ENCODE peak calls at places on chromosomes 3 and 15, in seven cellular contexts. S is PC-3, K is neural progenitor cell, G is HCT116, O is MM.1S, L is hepatocyte, D is SK-N-SH. U is an unnamed sample.

GRCh38 chr3:80405618-80406017 is 637.8 kb upstream of the ROBO1 start:
- DNase-seq in S (no peak), K (no peak), G (no peak), O (no peak), L (no peak), D (no peak), U (no peak)

GRCh38 chr15:83115410-83115809 is 8.0 kb downstream of the TM6SF1 start:
- DNase-seq in S (no peak), K (no peak), G (no peak), O (no peak), L (no peak), D (no peak), U (no peak)

GRCh38 chr3:194617827-194618226 is 15.4 kb downstream of the TMEM44 start:
- DNase-seq in S (peak; percentile 66), K (no peak), G (no peak), O (no peak), L (no peak), D (no peak), U (no peak)

GRCh38 chr3:33750216-33750558 is 32.1 kb upstream of the CLASP2 start:
- DNase-seq in S (no peak), K (no peak), G (no peak), O (no peak), L (no peak), D (no peak), U (no peak)

GRCh38 chr15:74417230-74417629 is 16.5 kb downstream of the SEMA7A start:
- DNase-seq in S (peak; percentile 65), K (no peak), G (no peak), O (no peak), L (no peak), D (no peak), U (no peak)

GRCh38 chr3:126083913-126084514 is at the start of gene SLC41A3:
- DNase-seq in S (peak; percentile 73), K (peak; percentile 91), G (peak; percentile 50), O (peak; percentile 91), L (peak; percentile 94), D (peak; percentile 96), U (peak; percentile 90)

GRCh38 chr15:86650084-86650483 is 570.4 kb downstream of the AGBL1 start:
- DNase-seq in S (peak; percentile 32), K (no peak), G (no peak), O (peak; percentile 43), L (no peak), D (no peak), U (peak; percentile 61)

GRCh38 chr3:170038434-170039110 is 777 bp downstream of the GPR160 start:
- DNase-seq in S (peak; percentile 52), K (peak; percentile 66), G (no peak), O (peak; percentile 61), L (peak; percentile 65), D (no peak), U (peak; percentile 67)

GRCh38 chr3:72769758-72770540 is 78.3 kb downstream of the SHQ1 start:
- DNase-seq in S (no peak), K (no peak), G (no peak), O (no peak), L (no peak), D (peak; percentile 57), U (no peak)

GRCh38 chr3:4337147-4337546 is 34.0 kb downstream of the SETMAR start:
- DNase-seq in S (no peak), K (no peak), G (no peak), O (no peak), L (no peak), D (no peak), U (no peak)

GRCh38 chr15:67067930-67068542 is 2.6 kb downstream of the SMAD3 start:
- DNase-seq in S (no peak), K (peak; percentile 63), G (no peak), O (peak; percentile 50), L (no peak), D (no peak), U (no peak)

GRCh38 chr15:25184356-25185155 is 229.8 kb downstream of the SNRPN start:
- DNase-seq in S (no peak), K (no peak), G (no peak), O (no peak), L (no peak), D (no peak), U (no peak)
- H3K9me3 ChIP-seq in S (no peaks in the 10 kb centered on the region), K (no peaks in the 10 kb centered on the region), G (peaks cover 5% of the 10 kb centered on the region), O (no peaks in the 10 kb centered on the region), L (no peaks in the 10 kb centered on the region), D (no peaks in the 10 kb centered on the region), U (no peaks in the 10 kb centered on the region)

GRCh38 chr3:128487813-128488635 is 5.0 kb downstream of the GATA2 start:
- DNase-seq in S (peak; percentile 83), K (peak; percentile 96), G (peak; percentile 72), O (peak; percentile 53), L (peak; percentile 85), D (peak; percentile 82), U (no peak)
- TF ChIP-seq EZH2phosphoT487 in S (no peak), K (no peak), G (no peak), O (no peak), L (no peak), D (no peak), U (no peak)

DNA sequence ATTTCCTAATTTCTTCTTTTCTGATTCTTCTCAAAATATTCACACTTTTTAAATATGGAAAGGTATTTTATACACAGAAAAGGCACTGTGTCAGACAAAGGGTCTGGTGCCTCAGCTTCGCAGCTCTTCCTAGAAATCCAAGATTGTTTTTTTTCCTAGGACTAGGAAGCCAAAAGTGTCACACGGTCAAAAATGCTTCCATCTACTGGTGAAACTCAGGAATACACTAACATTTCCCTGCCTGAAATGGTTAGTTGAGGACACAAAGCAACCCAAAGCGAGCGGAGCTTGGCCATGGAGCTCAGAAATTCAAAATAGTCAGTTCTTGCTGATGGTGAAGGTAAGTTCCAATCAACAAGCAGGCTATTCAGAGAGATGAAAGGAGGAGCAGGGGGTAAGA is 426.5 kb upstream of the RASGRP1 start:
- DNase-seq in S (peak; percentile 58), K (peak; percentile 58), G (peak; percentile 8), O (no peak), L (peak; percentile 38), D (peak; percentile 36), U (no peak)
- TF ChIP-seq CTCF in S (peak; percentile 72), K (peak; percentile 68), G (no peak), O (peak; percentile 11), L (peak; percentile 51), D (peak; percentile 64), U (peak; percentile 50)

DNA sequence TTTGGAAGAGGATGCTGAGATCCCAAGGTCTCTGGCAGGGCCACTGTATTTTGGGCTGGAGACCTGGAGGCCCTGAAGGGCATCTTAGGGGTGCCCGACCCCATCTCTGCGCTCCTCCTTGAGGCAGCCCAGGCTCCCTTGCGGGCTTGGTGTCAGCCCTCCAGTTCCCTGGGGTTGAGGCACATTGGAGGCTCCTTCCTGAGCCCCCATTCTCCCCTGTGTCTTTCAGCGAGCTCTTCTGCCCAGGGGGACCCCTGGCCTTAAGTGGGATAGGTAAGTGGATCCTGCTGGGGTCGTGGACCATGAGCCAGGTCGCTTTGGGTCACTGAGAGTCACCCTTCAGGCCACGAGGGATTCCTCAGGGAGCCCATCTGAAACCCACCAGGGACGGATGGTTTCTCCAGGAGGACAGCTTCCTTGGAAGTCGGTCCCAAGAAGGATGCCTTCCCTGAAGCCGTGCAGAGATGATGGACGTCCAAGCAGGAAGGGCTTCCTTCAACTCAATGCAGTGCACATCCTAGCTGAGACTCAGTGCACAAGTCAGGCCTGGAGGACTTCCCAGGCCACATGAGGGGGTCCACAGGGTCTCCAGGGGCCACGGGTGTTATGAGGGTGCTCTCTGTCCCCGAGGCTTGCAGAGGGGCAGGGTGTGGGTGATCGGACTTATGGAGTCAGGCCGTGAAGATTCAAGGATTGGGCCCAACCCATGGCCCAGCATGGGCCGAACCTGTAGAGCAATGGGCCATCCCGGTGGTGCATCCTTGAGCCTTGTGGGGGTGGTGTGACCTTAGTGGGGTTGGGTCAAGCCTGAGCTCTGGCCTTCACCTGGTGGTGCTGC is 224.3 kb downstream of the SNRPN start:
- DNase-seq in S (no peak), K (no peak), G (no peak), O (no peak), L (no peak), D (no peak), U (no peak)
- H3K9me3 ChIP-seq in S (peaks cover 5% of the 10 kb centered on the region), K (no peaks in the 10 kb centered on the region), G (peaks cover 22% of the 10 kb centered on the region), O (no peaks in the 10 kb centered on the region), L (no peaks in the 10 kb centered on the region), D (no peaks in the 10 kb centered on the region), U (no peaks in the 10 kb centered on the region)

GRCh38 chr15:63332367-63333078 is 49.1 kb downstream of the CA12 start:
- DNase-seq in S (peak; percentile 98), K (no peak), G (peak; percentile 28), O (no peak), L (no peak), D (peak; percentile 50), U (no peak)

GRCh38 chr15:63329567-63330350 is 51.9 kb downstream of the CA12 start:
- DNase-seq in S (no peak), K (no peak), G (no peak), O (no peak), L (no peak), D (no peak), U (no peak)

GRCh38 chr15:63334821-63335220 is 46.8 kb downstream of the CA12 start:
- DNase-seq in S (no peak), K (no peak), G (no peak), O (no peak), L (no peak), D (peak; percentile 51), U (no peak)

GRCh38 chr15:63327648-63328421 is 50.4 kb downstream of the APH1B start:
- DNase-seq in S (no peak), K (no peak), G (no peak), O (no peak), L (no peak), D (no peak), U (no peak)

DNA sequence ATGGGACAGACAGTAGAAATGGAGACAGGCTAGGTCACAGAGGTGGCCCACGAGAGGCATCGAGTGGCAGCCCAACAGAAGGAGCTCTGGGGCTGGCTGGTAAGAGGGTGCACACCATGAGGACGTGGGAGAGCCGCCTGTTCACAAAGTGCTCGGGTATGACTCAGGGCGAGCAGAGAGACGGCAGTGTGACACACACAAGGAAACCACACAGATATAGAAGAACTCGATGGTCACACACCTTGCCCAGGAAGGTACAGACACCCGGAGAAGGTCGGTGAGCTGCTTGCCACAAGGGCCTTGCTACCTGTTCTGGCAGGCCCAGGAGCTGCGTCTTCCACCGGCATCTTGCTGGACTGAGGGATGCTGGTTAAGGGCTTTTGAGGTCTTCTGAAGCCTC is 50.2 kb downstream of the CA12 start:
- DNase-seq in S (peak; percentile 67), K (no peak), G (no peak), O (no peak), L (no peak), D (no peak), U (no peak)
- TF ChIP-seq EZH2phosphoT487 in S (no peak), K (no peak), G (no peak), O (no peak), L (no peak), D (no peak), U (no peak)

U was measured in OCI-LY7.